ENCODE peak calls at places on chromosomes 16 and 17, in four cellular contexts. B, T, G and R are unnamed samples.

GRCh38 chr16:81333356-81333755 is 18.6 kb downstream of the GAN start:
- DNase-seq in B (no peak), G (no peak), T (no peak), R (no peak)

GRCh38 chr17:9434502-9435113 is 141.0 kb downstream of the STX8 start:
- DNase-seq in B (no peak), G (no peak), T (no peak), R (no peak)

GRCh38 chr16:84368327-84368996 is at the start of gene ATP2C2:
- DNase-seq in B (no peak), T (peak; percentile 63), G (peak; percentile 37), R (no peak)

GRCh38 chr16:75376475-75376907 is 56.8 kb downstream of the CFDP1 start:
- DNase-seq in G (no peak), T (no peak), B (no peak), R (no peak)

GRCh38 chr17:72488542-72489272 is 367.9 kb downstream of the SOX9 start:
- DNase-seq in G (peak; percentile 94), B (no peak), T (no peak), R (no peak)

GRCh38 chr16:67884684-67885083 is at the start of gene NRN1L:
- DNase-seq in T (peak; percentile 59), B (peak; percentile 78), G (peak; percentile 79), R (peak; percentile 97)

GRCh38 chr16:4753227-4753626 is 13.7 kb downstream of the ZNF500 start:
- DNase-seq in T (no peak), B (no peak), G (no peak), R (no peak)

GRCh38 chr17:81685108-81685507 is 1.3 kb downstream of the HGS start:
- DNase-seq in T (no peak), B (no peak), G (peak; percentile 46), R (peak; percentile 59)

GRCh38 chr17:7922499-7923289 is 6.6 kb upstream of the RNF227 start:
- DNase-seq in G (no peak), B (no peak), T (peak; percentile 81), R (peak; percentile 89)

GRCh38 chr17:71363661-71364060 is 757.2 kb upstream of the SOX9 start:
- DNase-seq in G (no peak), T (no peak), B (no peak), R (no peak)

GRCh38 chr17:7561589-7562207 is at the start of gene SENP3:
- DNase-seq in T (peak; percentile 86), G (peak; percentile 84), B (peak; percentile 97), R (peak; percentile 99)

GRCh38 chr17:14373587-14374259 is 72.8 kb downstream of the HS3ST3B1 start:
- DNase-seq in T (no peak), G (no peak), B (no peak), R (peak; percentile 34)

GRCh38 chr17:17628388-17629008 is 37.0 kb upstream of the PEMT start:
- DNase-seq in B (no peak), G (peak; percentile 14), T (no peak), R (no peak)

GRCh38 chr17:35227546-35227945 is 15.3 kb upstream of the SLFN5 start:
- DNase-seq in B (no peak), G (no peak), T (no peak), R (no peak)

GRCh38 chr16:68936729-68937631 is 93.6 kb downstream of the TANGO6 start:
- DNase-seq in G (no peak), T (no peak), B (no peak), R (peak; percentile 44)

GRCh38 chr17:3892095-3892998 is 506 bp downstream of the CAMKK1 start:
- DNase-seq in B (peak; percentile 32), T (peak; percentile 81), G (peak; percentile 15), R (peak; percentile 76)

GRCh38 chr17:62126292-62126691 is 61.2 kb upstream of the MED13 start:
- DNase-seq in B (no peak), T (no peak), G (peak; percentile 68), R (no peak)

GRCh38 chr16:3086596-3087242 is 12.4 kb downstream of the ZSCAN10 start:
- DNase-seq in B (no peak), G (no peak), T (no peak), R (no peak)

GRCh38 chr17:64306850-64307463 is 43.9 kb upstream of the TEX2 start:
- DNase-seq in T (peak; percentile 35), G (peak; percentile 73), B (peak; percentile 70), R (peak; percentile 82)

GRCh38 chr17:47732399-47733046 is 513 bp upstream of the TBX21 start:
- DNase-seq in B (no peak), T (no peak), G (no peak), R (no peak)

GRCh38 chr17:34178047-34178446 is 77.0 kb upstream of the CCL2 start:
- DNase-seq in T (no peak), B (no peak), G (no peak), R (no peak)

GRCh38 chr16:65122974-65123845 is 1.3 kb upstream of the CDH11 start:
- DNase-seq in G (peak; percentile 14), B (no peak), T (peak; percentile 20), R (peak; percentile 67)

GRCh38 chr16:87132361-87133014 is 184.7 kb downstream of the C16orf95 start:
- DNase-seq in B (no peak), G (no peak), T (no peak), R (peak; percentile 78)

GRCh38 chr17:68565656-68566055 is 35.5 kb downstream of the FAM20A start:
- DNase-seq in B (no peak), G (no peak), T (no peak), R (no peak)

GRCh38 chr16:88065747-88066142 is 114.5 kb downstream of the BANP start:
- DNase-seq in G (no peak), T (no peak), B (no peak), R (no peak)